ENCODE peak calls at places on chromosomes 1 and 21, in four cellular contexts. H is lung, R is mesothelial cell of epicardium, G is HCT116. T is an unnamed sample.

GRCh38 chr21:15233611-15234010 is 168.8 kb upstream of the NRIP1 start:
- DNase-seq in H (no peak), R (no peak), G (no peak), T (no peak)

GRCh38 chr1:86938450-86938849 is 24.0 kb downstream of the HS2ST1 start:
- DNase-seq in H (no peak), R (no peak), G (no peak), T (no peak)

GRCh38 chr1:15788624-15789301 is 18.7 kb downstream of the UQCRHL start:
- DNase-seq in H (no peak), R (no peak), G (no peak), T (no peak)

GRCh38 chr1:96234299-96234698 is 487.3 kb upstream of the PTBP2 start:
- DNase-seq in H (peak), R (peak), G (peak), T (peak)

GRCh38 chr1:192913683-192914082 is 104.8 kb downstream of the RGS2 start:
- DNase-seq in H (no peak), R (no peak), G (no peak), T (no peak)

GRCh38 chr1:116553386-116554115 is 17.3 kb downstream of the CD58 start:
- DNase-seq in H (no peak), R (no peak), G (peak), T (no peak)

GRCh38 chr21:26565105-26565504 is 8.0 kb downstream of the CYYR1 start:
- DNase-seq in H (no peak), R (no peak), G (no peak), T (no peak)

GRCh38 chr1:226063362-226064167 is 1.0 kb downstream of the H3-3A start:
- DNase-seq in H (peak), R (no peak), G (no peak), T (no peak)

GRCh38 chr1:15584489-15585363 is at the start of gene AGMAT:
- DNase-seq in H (no peak), R (no peak), G (no peak), T (no peak)

GRCh38 chr1:21655748-21656147 is 13.4 kb downstream of the RAP1GAP start:
- DNase-seq in H (no peak), R (no peak), G (peak), T (no peak)

GRCh38 chr1:160096491-160097116 is 1.8 kb downstream of the IGSF8 start:
- DNase-seq in H (no peak), R (no peak), G (no peak), T (no peak)

GRCh38 chr1:27934818-27935549 is at the start of gene SMPDL3B:
- DNase-seq in H (peak), R (no peak), G (peak), T (no peak)

GRCh38 chr1:94258873-94259331 is 21.5 kb upstream of the ARHGAP29 start:
- DNase-seq in H (peak), R (no peak), G (peak), T (no peak)

GRCh38 chr21:39085843-39086415 is 97.3 kb downstream of the PSMG1 start:
- DNase-seq in H (no peak), R (no peak), G (no peak), T (no peak)

GRCh38 chr1:206415913-206416312 is 54.4 kb upstream of the IKBKE start:
- DNase-seq in H (no peak), R (no peak), G (no peak), T (no peak)

GRCh38 chr1:100350787-100351094 is 1.6 kb upstream of the CDC14A start:
- DNase-seq in H (no peak), R (no peak), G (no peak), T (no peak)

GRCh38 chr1:100353073-100353801 is 931 bp downstream of the CDC14A start:
- DNase-seq in H (peak), R (no peak), G (no peak), T (no peak)

GRCh38 chr1:100352267-100353072 is at the start of gene CDC14A:
- DNase-seq in H (peak), R (peak), G (peak), T (peak)

GRCh38 chr1:100349276-100349675 is 3.0 kb upstream of the CDC14A start:
- DNase-seq in H (no peak), R (no peak), G (no peak), T (no peak)

DNA sequence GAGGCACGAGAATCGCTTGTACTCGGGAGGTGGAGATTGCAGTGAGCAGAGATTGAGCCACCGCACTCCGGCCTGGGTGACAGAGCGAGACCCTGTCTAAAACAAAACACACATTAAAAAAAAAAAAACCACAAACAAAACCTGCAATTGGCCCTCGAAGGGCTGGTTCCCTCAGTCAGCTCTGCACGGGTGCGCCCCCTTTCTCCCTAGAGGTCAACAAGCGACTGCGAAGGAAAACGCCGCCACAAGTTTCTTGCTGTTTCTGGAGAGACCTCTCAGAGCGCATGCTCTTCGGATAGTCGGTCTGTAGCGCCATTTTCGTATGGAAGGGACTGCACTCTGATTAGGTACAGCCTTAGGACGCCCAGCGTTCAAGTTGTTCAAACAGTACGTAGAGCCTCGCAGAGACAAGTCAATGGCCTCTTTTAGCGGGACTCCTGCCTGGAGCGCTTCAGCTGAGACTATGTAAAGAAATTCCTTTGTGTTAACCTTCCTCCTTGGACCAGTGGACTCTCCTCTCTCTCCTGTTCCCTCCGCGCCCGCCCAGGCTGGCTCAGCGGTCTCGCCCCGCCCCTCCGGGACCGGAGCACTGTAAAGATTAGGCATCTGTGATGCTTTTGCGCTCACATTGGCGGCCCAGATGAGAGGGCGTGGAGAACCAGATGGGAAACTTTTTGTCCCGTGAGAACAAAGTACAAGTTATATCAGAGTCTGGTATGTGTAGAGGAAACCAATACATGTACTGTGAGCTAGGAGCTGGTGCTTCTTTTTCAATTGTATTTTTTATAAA is 1.0 kb upstream of the CDC14A start:
- DNase-seq in H (peak), R (peak), G (peak), T (peak)
- TF ChIP-seq CTCF in H (peak), R (no peak), G (no peak), T (no peak)

GRCh38 chr1:85048296-85049064 is at the start of gene MCOLN3:
- DNase-seq in H (peak), R (peak), G (peak), T (peak)
- TF ChIP-seq CTCF in H (no peak), R (no peak), G (no peak), T (no peak)

DNA sequence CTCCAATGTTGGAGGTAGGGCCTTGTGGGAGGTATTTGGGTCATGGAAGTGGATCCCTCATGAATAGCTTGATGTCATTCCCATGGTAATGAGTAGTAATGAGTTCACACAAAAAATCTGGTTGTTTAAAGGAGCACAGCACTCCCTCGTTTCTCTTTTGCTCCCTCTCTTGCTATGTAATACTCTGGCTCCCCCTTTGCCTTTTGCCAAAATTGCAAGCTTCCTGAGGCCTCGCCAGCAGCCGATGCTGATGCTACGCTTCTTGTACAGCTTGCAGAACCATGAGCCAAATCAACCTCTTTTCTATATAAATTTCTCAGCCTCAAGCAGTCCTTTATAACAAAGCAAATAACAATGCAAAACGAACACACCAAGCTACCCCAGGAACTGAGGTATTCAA is 80.9 kb downstream of the LHX9 start:
- DNase-seq in H (no peak), R (no peak), G (no peak), T (no peak)
- TF ChIP-seq CTCF in H (no peak), R (no peak), G (no peak), T (no peak)

GRCh38 chr1:154466879-154467767 is 34.9 kb upstream of the TDRD10 start:
- DNase-seq in H (no peak), R (no peak), G (no peak), T (no peak)
- TF ChIP-seq CTCF in H (no peak), R (no peak), G (no peak), T (no peak)

GRCh38 chr1:211742889-211743529 is 67.6 kb upstream of the NEK2 start:
- DNase-seq in H (no peak), R (no peak), G (no peak), T (no peak)

GRCh38 chr1:211739671-211740411 is 64.4 kb upstream of the NEK2 start:
- DNase-seq in H (no peak), R (no peak), G (no peak), T (no peak)

GRCh38 chr1:211741799-211742198 is 66.4 kb upstream of the NEK2 start:
- DNase-seq in H (no peak), R (no peak), G (no peak), T (no peak)

GRCh38 chr1:211742272-211742671 is 66.9 kb upstream of the NEK2 start:
- DNase-seq in H (no peak), R (no peak), G (no peak), T (no peak)

DNA sequence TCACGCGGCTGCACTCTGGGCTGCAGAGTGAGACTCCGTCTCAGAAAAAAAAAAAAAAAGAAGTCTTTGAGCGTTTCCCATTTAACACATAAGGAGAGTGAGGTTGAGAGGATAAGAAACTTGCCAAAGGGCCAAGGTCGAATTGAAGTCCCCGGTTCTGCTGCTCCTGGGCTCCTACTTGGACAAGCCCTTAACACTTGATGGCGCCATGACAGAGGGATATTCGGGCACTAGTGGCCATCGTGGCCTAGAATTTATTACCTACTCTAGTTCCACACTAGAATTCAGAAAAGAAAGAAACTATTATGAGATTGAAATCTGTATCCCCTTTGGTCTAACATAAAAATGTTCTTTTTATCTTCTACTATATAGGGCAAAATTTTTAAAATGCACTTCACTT is 65.7 kb upstream of the NEK2 start:
- DNase-seq in H (no peak), R (no peak), G (no peak), T (no peak)
- TF ChIP-seq CTCF in H (no peak), R (no peak), G (no peak), T (no peak)

DNA sequence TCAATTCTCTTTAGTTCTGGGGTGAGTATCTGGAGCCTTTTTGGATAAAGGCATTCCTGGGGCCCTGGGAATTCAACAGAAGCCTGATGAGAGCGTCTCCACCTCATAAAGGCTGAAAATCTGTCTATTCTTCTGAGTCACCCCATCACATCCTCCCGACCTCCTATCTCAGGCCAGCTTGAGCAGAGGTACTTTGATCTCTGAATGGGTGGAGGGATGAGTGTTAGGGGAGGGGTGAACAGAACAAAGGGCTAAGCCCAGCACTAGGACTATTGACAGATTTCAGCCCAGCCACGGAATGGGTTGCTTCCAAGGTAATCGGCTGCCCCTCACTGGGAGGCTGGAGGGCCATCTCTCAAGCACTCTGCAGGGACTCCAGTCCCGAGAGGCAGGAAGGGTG is 2.5 kb upstream of the MYBPH start:
- DNase-seq in H (no peak), R (no peak), G (peak), T (no peak)
- TF ChIP-seq CTCF in H (no peak), R (no peak), G (no peak), T (no peak)

GRCh38 chr1:147840909-147841308 is 61.7 kb upstream of the GJA8 start:
- DNase-seq in H (no peak), R (no peak), G (peak), T (no peak)
- TF ChIP-seq CTCF in H (no peak), R (no peak), G (peak), T (no peak)

DNA sequence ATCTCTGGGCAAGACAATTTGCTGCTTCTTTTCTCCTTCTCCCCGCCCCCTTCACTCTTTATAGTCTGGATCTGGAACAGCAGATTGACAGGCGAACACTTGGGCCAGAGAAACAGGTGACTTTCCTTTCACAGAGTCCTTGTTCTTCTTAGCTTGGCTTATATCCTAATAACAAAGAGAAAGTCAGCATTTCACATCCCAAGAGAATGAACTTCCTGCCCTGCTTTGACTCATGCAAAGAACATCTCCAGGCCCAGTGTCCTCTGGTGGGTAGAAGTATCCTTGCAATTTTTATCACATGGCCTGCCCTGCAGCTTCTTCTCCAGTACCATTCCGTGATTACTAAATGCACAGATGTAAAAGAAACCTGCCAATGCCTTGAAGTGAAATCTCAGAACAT is 764.4 kb downstream of the ADGRL2 start:
- DNase-seq in H (no peak), R (no peak), G (peak), T (no peak)
- TF ChIP-seq CTCF in H (no peak), R (no peak), G (no peak), T (no peak)